ENCODE peak calls at places on chromosomes 2 and 18, in five cellular contexts. G is stimulated activated CD4-positive, alpha-beta T cell treated with anti-CD3 and anti-CD28 coated beads, TNF-alpha, amount 100 ng/mL, for 48 hours; A is NCI-H1930; D is heart left ventricle; T is T follicular helper cell. X is an unnamed sample.

GRCh38 chr18:76621184-76621583 is 126.1 kb upstream of the ZNF516 start:
- DNase-seq in G (no peak), A (peak), D (no peak), T (no peak), X (no peak)

GRCh38 chr2:105364436-105365139 is 27.2 kb downstream of the C2orf49 start:
- DNase-seq in G (no peak), A (no peak), D (no peak), T (no peak), X (no peak)

GRCh38 chr2:19733951-19734425 is 167.8 kb downstream of the TTC32 start:
- DNase-seq in G (no peak), A (no peak), D (no peak), T (no peak), X (no peak)

GRCh38 chr18:22422909-22423548 is 5.3 kb upstream of the CTAGE1 start:
- DNase-seq in G (no peak), A (no peak), D (peak), T (no peak), X (peak)

GRCh38 chr18:65737346-65737745 is 13.5 kb upstream of the CDH7 start:
- DNase-seq in G (no peak), A (no peak), D (no peak), T (no peak), X (no peak)

GRCh38 chr18:76133873-76134272 is 361.2 kb downstream of the ZNF516 start:
- DNase-seq in G (no peak), A (no peak), D (no peak), T (no peak), X (no peak)

GRCh38 chr2:10507106-10507505 is 59.0 kb upstream of the ODC1 start:
- DNase-seq in G (no peak), A (no peak), D (no peak), T (no peak), X (peak)

GRCh38 chr18:55510809-55511208 is 77.2 kb downstream of the TCF4 start:
- DNase-seq in G (no peak), A (peak), D (peak), T (no peak), X (no peak)

GRCh38 chr18:49398331-49398730 is 62.1 kb downstream of the DYM start:
- DNase-seq in G (no peak), A (no peak), D (no peak), T (no peak), X (no peak)

GRCh38 chr2:128552141-128552805 is 233.6 kb upstream of the HS6ST1 start:
- DNase-seq in G (no peak), A (no peak), D (no peak), T (no peak), X (no peak)

GRCh38 chr2:113218283-113219091 is 44.7 kb downstream of the PSD4 start:
- DNase-seq in G (no peak), A (no peak), D (no peak), T (no peak), X (peak)

GRCh38 chr18:44592639-44593038 is 88.0 kb upstream of the SETBP1 start:
- DNase-seq in G (no peak), A (no peak), D (no peak), T (no peak), X (no peak)

GRCh38 chr2:19676770-19677169 is 225.0 kb downstream of the TTC32 start:
- DNase-seq in G (no peak), A (no peak), D (no peak), T (no peak), X (no peak)

GRCh38 chr2:231292472-231293134 is 94.2 kb downstream of the ARMC9 start:
- DNase-seq in G (no peak), A (no peak), D (no peak), T (no peak), X (no peak)

GRCh38 chr2:147851244-147851930 is 6.6 kb downstream of the ACVR2A start:
- DNase-seq in G (no peak), A (no peak), D (no peak), T (no peak), X (no peak)

GRCh38 chr2:10497797-10498251 is 49.7 kb upstream of the ODC1 start:
- DNase-seq in G (peak), A (no peak), D (no peak), T (peak), X (no peak)

GRCh38 chr18:13403786-13404549 is 185.4 kb downstream of the LDLRAD4 start:
- DNase-seq in G (no peak), A (no peak), D (no peak), T (no peak), X (no peak)

GRCh38 chr2:241112592-241112991 is 10.5 kb upstream of the MTERF4 start:
- DNase-seq in G (no peak), A (no peak), D (no peak), T (peak), X (no peak)

GRCh38 chr2:69082430-69082997 is 69.5 kb downstream of the ANTXR1 start:
- DNase-seq in G (no peak), A (no peak), D (peak), T (no peak), X (peak)

GRCh38 chr2:183284606-183285005 is 160.4 kb downstream of the NUP35 start:
- DNase-seq in G (no peak), A (no peak), D (no peak), T (no peak), X (no peak)

GRCh38 chr2:104606056-104606455 is 247.9 kb upstream of the POU3F3 start:
- DNase-seq in G (no peak), A (no peak), D (no peak), T (no peak), X (no peak)

GRCh38 chr2:138787053-138787666 is 7.0 kb upstream of the NXPH2 start:
- DNase-seq in G (no peak), A (peak), D (no peak), T (no peak), X (no peak)

GRCh38 chr2:128315122-128315828 is 3.4 kb downstream of the HS6ST1 start:
- DNase-seq in G (no peak), A (no peak), D (peak), T (no peak), X (peak)

X was measured in upper lobe of left lung.